ENCODE peak calls at places on chromosome 9, in nine cellular contexts. M is neural progenitor cell, N is transverse colon, L is IMR-90, Z is coronary artery, V is Panc1, H is cardiac fibroblast, P is AG04450, C is left ventricle myocardium inferior. Q is an unnamed sample.

GRCh38 chr9:87567566-87567965 is 69.9 kb downstream of the DAPK1 start:
- DNase-seq in M (no peak), N (no peak), L (no peak), Z (no peak), V (no peak), H (peak), P (no peak), C (no peak), Q (no peak)

GRCh38 chr9:36293171-36293570 is 34.9 kb upstream of the GNE start:
- DNase-seq in M (no peak), N (no peak), L (no peak), Z (no peak), V (no peak), H (no peak), P (no peak), C (no peak), Q (no peak)

GRCh38 chr9:126869368-126869767 is 8.9 kb downstream of the ZBTB34 start:
- DNase-seq in M (no peak), N (no peak), L (peak), Z (no peak), V (no peak), H (no peak), P (no peak), C (no peak), Q (no peak)

GRCh38 chr9:77507212-77507961 is 140.7 kb downstream of the GNA14 start:
- DNase-seq in M (no peak), N (no peak), L (no peak), Z (no peak), V (no peak), H (peak), P (no peak), C (no peak), Q (no peak)

GRCh38 chr9:130518943-130519772 is 60.2 kb upstream of the FUBP3 start:
- DNase-seq in M (no peak), N (no peak), L (no peak), Z (no peak), V (no peak), H (no peak), P (no peak), C (no peak), Q (no peak)

GRCh38 chr9:130110596-130111021 is 56.9 kb downstream of the GPR107 start:
- DNase-seq in M (no peak), N (no peak), L (peak), Z (no peak), V (no peak), H (peak), P (no peak), C (no peak), Q (peak)

GRCh38 chr9:130165579-130165978 is 6.6 kb upstream of the NCS1 start:
- DNase-seq in M (no peak), N (no peak), L (no peak), Z (no peak), V (no peak), H (no peak), P (no peak), C (no peak), Q (no peak)

GRCh38 chr9:131625388-131625787 is 80.1 kb downstream of the PRRT1B start:
- DNase-seq in M (no peak), N (no peak), L (no peak), Z (no peak), V (no peak), H (no peak), P (no peak), C (no peak), Q (no peak)

GRCh38 chr9:133088756-133089155 is 27.0 kb downstream of the CEL start:
- DNase-seq in M (no peak), N (no peak), L (no peak), Z (no peak), V (no peak), H (no peak), P (no peak), C (no peak), Q (no peak)

GRCh38 chr9:109766351-109766750 is 13.6 kb upstream of the PALM2AKAP2 start:
- DNase-seq in M (no peak), N (no peak), L (peak), Z (no peak), V (no peak), H (peak), P (peak), C (no peak), Q (peak)

GRCh38 chr9:119375892-119376291 is 6.7 kb upstream of the BRINP1 start:
- DNase-seq in M (peak), N (peak), L (no peak), Z (no peak), V (no peak), H (no peak), P (no peak), C (no peak), Q (peak)

GRCh38 chr9:100186356-100186755 is 87.3 kb downstream of the INVS start:
- DNase-seq in M (no peak), N (no peak), L (no peak), Z (no peak), V (no peak), H (no peak), P (no peak), C (no peak), Q (peak)

GRCh38 chr9:70502690-70503089 is 88.2 kb upstream of the KLF9 start:
- DNase-seq in M (no peak), N (no peak), L (no peak), Z (no peak), V (no peak), H (peak), P (no peak), C (no peak), Q (peak)

DNA sequence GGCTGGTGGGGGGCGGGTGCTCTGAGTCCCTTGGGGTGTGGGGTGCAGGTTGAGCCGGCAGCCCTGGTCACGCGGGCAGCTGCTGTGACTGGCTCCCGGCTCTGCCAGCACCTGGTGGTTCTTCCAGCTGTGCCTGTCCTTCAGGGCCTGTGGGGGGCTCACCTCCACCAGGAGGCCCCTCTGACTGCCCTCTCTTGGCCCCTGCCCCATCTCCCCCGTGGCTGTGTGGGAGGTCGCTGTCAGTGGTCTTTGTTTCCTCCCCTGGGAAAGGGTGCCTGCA is 3.3 kb downstream of the RXRA start:
- DNase-seq in M (no peak), N (no peak), L (no peak), Z (no peak), V (no peak), H (no peak), P (no peak), C (peak), Q (no peak)
- H3K4me3 ChIP-seq in M (no peak), N (peak), L (no peak), Z (peak), V (no peak), H (peak), P (peak), C (peak), Q (peak)

GRCh38 chr9:124011460-124012301 is at the start of gene LHX2:
- DNase-seq in M (peak), N (peak), L (peak), Z (no peak), V (no peak), H (peak), P (no peak), C (peak), Q (peak)

GRCh38 chr9:124014355-124015026 is 2.9 kb downstream of the LHX2 start:
- DNase-seq in M (no peak), N (no peak), L (no peak), Z (no peak), V (no peak), H (no peak), P (no peak), C (no peak), Q (no peak)

GRCh38 chr9:124012368-124013262 is 1.0 kb downstream of the LHX2 start:
- DNase-seq in M (peak), N (no peak), L (no peak), Z (no peak), V (no peak), H (no peak), P (no peak), C (no peak), Q (no peak)

GRCh38 chr9:124015091-124015660 is 3.6 kb downstream of the LHX2 start:
- DNase-seq in M (peak), N (no peak), L (no peak), Z (no peak), V (no peak), H (no peak), P (no peak), C (no peak), Q (no peak)

GRCh38 chr9:124013263-124014211 is 2.0 kb downstream of the LHX2 start:
- DNase-seq in M (peak), N (no peak), L (no peak), Z (no peak), V (no peak), H (no peak), P (no peak), C (no peak), Q (no peak)
- TF ChIP-seq CTCF in M (no peak), N (no peak), L (no peak), Z (no peak), V (no peak), H (no peak), P (no peak), C (no peak), Q (no peak)

GRCh38 chr9:128909859-128910258 is 10.9 kb upstream of the PHYHD1 start:
- DNase-seq in M (no peak), N (no peak), L (no peak), Z (no peak), V (no peak), H (no peak), P (no peak), C (no peak), Q (no peak)
- H3K4me3 ChIP-seq in M (no peak), N (no peak), L (no peak), Z (no peak), V (no peak), H (no peak), P (no peak), C (no peak), Q (no peak)

GRCh38 chr9:90219548-90220118 is 423.0 kb downstream of the DIRAS2 start:
- DNase-seq in M (peak), N (peak), L (no peak), Z (no peak), V (no peak), H (no peak), P (no peak), C (no peak), Q (no peak)
- TF ChIP-seq CTCF in M (peak), N (peak), L (no peak), Z (no peak), V (peak), H (no peak), P (no peak), C (peak), Q (peak)

GRCh38 chr9:34810187-34810524 is 100.2 kb upstream of the CCL21 start:
- DNase-seq in M (no peak), N (no peak), L (no peak), Z (no peak), V (no peak), H (no peak), P (no peak), C (no peak), Q (no peak)

GRCh38 chr9:34809504-34810186 is 99.7 kb upstream of the CCL21 start:
- DNase-seq in M (peak), N (no peak), L (peak), Z (no peak), V (no peak), H (peak), P (no peak), C (no peak), Q (no peak)
- H3K4me3 ChIP-seq in M (peak), N (no peak), L (no peak), Z (peak), V (no peak), H (no peak), P (no peak), C (peak), Q (no peak)

Q was measured in AG10803.